ENCODE peak calls at places on chromosomes 2 and 18, in nine cellular contexts. One of them, this sample, is unnamed.

GRCh38 chr2:145685323-145686050 is 1165.6 kb upstream of the ZEB2 start:
- DNase-seq in HTR-8/SVneo: no peak
- DNase-seq in CD8-positive, alpha-beta memory T cell: no peak
- DNase-seq in activated CD4-positive, alpha-beta memory T cell treated with anti-CD3 and anti-CD28 coated beads for 36 hours: no peak
- DNase-seq in spleen: no peak
- DNase-seq in activated CD8-positive, alpha-beta memory T cell treated with anti-CD3 and anti-CD28 coated beads for 1 hour: no peak
- DNase-seq in psoas muscle: no peak
- DNase-seq in substantia nigra: no peak
- DNase-seq in NCI-H2081: no peak
- DNase-seq in this sample: no peak

GRCh38 chr2:21754164-21754788 is 630.5 kb downstream of the TDRD15 start:
- DNase-seq in HTR-8/SVneo: peak
- DNase-seq in CD8-positive, alpha-beta memory T cell: no peak
- DNase-seq in activated CD4-positive, alpha-beta memory T cell treated with anti-CD3 and anti-CD28 coated beads for 36 hours: no peak
- DNase-seq in spleen: no peak
- DNase-seq in activated CD8-positive, alpha-beta memory T cell treated with anti-CD3 and anti-CD28 coated beads for 1 hour: no peak
- DNase-seq in psoas muscle: no peak
- DNase-seq in substantia nigra: no peak
- DNase-seq in NCI-H2081: peak
- DNase-seq in this sample: no peak

GRCh38 chr2:10868465-10869314 is 43.0 kb upstream of the KCNF1 start:
- DNase-seq in HTR-8/SVneo: peak
- DNase-seq in CD8-positive, alpha-beta memory T cell: no peak
- DNase-seq in activated CD4-positive, alpha-beta memory T cell treated with anti-CD3 and anti-CD28 coated beads for 36 hours: no peak
- DNase-seq in spleen: no peak
- DNase-seq in activated CD8-positive, alpha-beta memory T cell treated with anti-CD3 and anti-CD28 coated beads for 1 hour: no peak
- DNase-seq in psoas muscle: peak
- DNase-seq in substantia nigra: no peak
- DNase-seq in NCI-H2081: no peak
- DNase-seq in this sample: no peak

GRCh38 chr2:191857406-191857805 is 10.5 kb upstream of the CAVIN2 start:
- DNase-seq in HTR-8/SVneo: no peak
- DNase-seq in CD8-positive, alpha-beta memory T cell: no peak
- DNase-seq in activated CD4-positive, alpha-beta memory T cell treated with anti-CD3 and anti-CD28 coated beads for 36 hours: no peak
- DNase-seq in spleen: no peak
- DNase-seq in activated CD8-positive, alpha-beta memory T cell treated with anti-CD3 and anti-CD28 coated beads for 1 hour: no peak
- DNase-seq in psoas muscle: no peak
- DNase-seq in substantia nigra: no peak
- DNase-seq in NCI-H2081: no peak
- DNase-seq in this sample: no peak

GRCh38 chr2:14927021-14927564 is 294.6 kb downstream of the LRATD1 start:
- DNase-seq in HTR-8/SVneo: no peak
- DNase-seq in CD8-positive, alpha-beta memory T cell: no peak
- DNase-seq in activated CD4-positive, alpha-beta memory T cell treated with anti-CD3 and anti-CD28 coated beads for 36 hours: no peak
- DNase-seq in spleen: no peak
- DNase-seq in activated CD8-positive, alpha-beta memory T cell treated with anti-CD3 and anti-CD28 coated beads for 1 hour: no peak
- DNase-seq in psoas muscle: no peak
- DNase-seq in substantia nigra: no peak
- DNase-seq in NCI-H2081: no peak
- DNase-seq in this sample: no peak

GRCh38 chr2:162184796-162185195 is 32.7 kb upstream of the GCG start:
- DNase-seq in HTR-8/SVneo: no peak
- DNase-seq in CD8-positive, alpha-beta memory T cell: no peak
- DNase-seq in activated CD4-positive, alpha-beta memory T cell treated with anti-CD3 and anti-CD28 coated beads for 36 hours: no peak
- DNase-seq in spleen: no peak
- DNase-seq in activated CD8-positive, alpha-beta memory T cell treated with anti-CD3 and anti-CD28 coated beads for 1 hour: no peak
- DNase-seq in psoas muscle: no peak
- DNase-seq in substantia nigra: no peak
- DNase-seq in NCI-H2081: no peak
- DNase-seq in this sample: no peak

GRCh38 chr2:224312741-224313140 is 89.2 kb downstream of the FAM124B start:
- DNase-seq in HTR-8/SVneo: no peak
- DNase-seq in CD8-positive, alpha-beta memory T cell: no peak
- DNase-seq in activated CD4-positive, alpha-beta memory T cell treated with anti-CD3 and anti-CD28 coated beads for 36 hours: no peak
- DNase-seq in spleen: no peak
- DNase-seq in activated CD8-positive, alpha-beta memory T cell treated with anti-CD3 and anti-CD28 coated beads for 1 hour: no peak
- DNase-seq in psoas muscle: no peak
- DNase-seq in substantia nigra: no peak
- DNase-seq in NCI-H2081: no peak
- DNase-seq in this sample: no peak

GRCh38 chr2:186688813-186689212 is 5.0 kb upstream of the FAM171B start:
- DNase-seq in HTR-8/SVneo: no peak
- DNase-seq in CD8-positive, alpha-beta memory T cell: no peak
- DNase-seq in activated CD4-positive, alpha-beta memory T cell treated with anti-CD3 and anti-CD28 coated beads for 36 hours: no peak
- DNase-seq in spleen: no peak
- DNase-seq in activated CD8-positive, alpha-beta memory T cell treated with anti-CD3 and anti-CD28 coated beads for 1 hour: no peak
- DNase-seq in psoas muscle: no peak
- DNase-seq in substantia nigra: no peak
- DNase-seq in NCI-H2081: no peak
- DNase-seq in this sample: no peak

GRCh38 chr2:216235462-216235861 is 126.3 kb downstream of the XRCC5 start:
- DNase-seq in HTR-8/SVneo: no peak
- DNase-seq in CD8-positive, alpha-beta memory T cell: no peak
- DNase-seq in activated CD4-positive, alpha-beta memory T cell treated with anti-CD3 and anti-CD28 coated beads for 36 hours: no peak
- DNase-seq in spleen: peak
- DNase-seq in activated CD8-positive, alpha-beta memory T cell treated with anti-CD3 and anti-CD28 coated beads for 1 hour: no peak
- DNase-seq in psoas muscle: no peak
- DNase-seq in substantia nigra: no peak
- DNase-seq in NCI-H2081: no peak
- DNase-seq in this sample: no peak

GRCh38 chr2:36408198-36408703 is 52.7 kb downstream of the CRIM1 start:
- DNase-seq in HTR-8/SVneo: no peak
- DNase-seq in CD8-positive, alpha-beta memory T cell: no peak
- DNase-seq in activated CD4-positive, alpha-beta memory T cell treated with anti-CD3 and anti-CD28 coated beads for 36 hours: no peak
- DNase-seq in spleen: peak
- DNase-seq in activated CD8-positive, alpha-beta memory T cell treated with anti-CD3 and anti-CD28 coated beads for 1 hour: no peak
- DNase-seq in psoas muscle: peak
- DNase-seq in substantia nigra: no peak
- DNase-seq in NCI-H2081: no peak
- DNase-seq in this sample: peak

GRCh38 chr2:118613742-118614141 is 233.7 kb downstream of the EN1 start:
- DNase-seq in HTR-8/SVneo: no peak
- DNase-seq in CD8-positive, alpha-beta memory T cell: no peak
- DNase-seq in activated CD4-positive, alpha-beta memory T cell treated with anti-CD3 and anti-CD28 coated beads for 36 hours: no peak
- DNase-seq in spleen: no peak
- DNase-seq in activated CD8-positive, alpha-beta memory T cell treated with anti-CD3 and anti-CD28 coated beads for 1 hour: no peak
- DNase-seq in psoas muscle: no peak
- DNase-seq in substantia nigra: no peak
- DNase-seq in NCI-H2081: no peak
- DNase-seq in this sample: no peak

GRCh38 chr2:209525834-209526281 is 102.0 kb downstream of the MAP2 start:
- DNase-seq in HTR-8/SVneo: peak
- DNase-seq in CD8-positive, alpha-beta memory T cell: no peak
- DNase-seq in activated CD4-positive, alpha-beta memory T cell treated with anti-CD3 and anti-CD28 coated beads for 36 hours: no peak
- DNase-seq in spleen: no peak
- DNase-seq in activated CD8-positive, alpha-beta memory T cell treated with anti-CD3 and anti-CD28 coated beads for 1 hour: no peak
- DNase-seq in psoas muscle: no peak
- DNase-seq in substantia nigra: no peak
- DNase-seq in NCI-H2081: no peak
- DNase-seq in this sample: peak

GRCh38 chr2:118843492-118844132 is 3.8 kb downstream of the EN1 start:
- DNase-seq in HTR-8/SVneo: no peak
- DNase-seq in CD8-positive, alpha-beta memory T cell: no peak
- DNase-seq in activated CD4-positive, alpha-beta memory T cell treated with anti-CD3 and anti-CD28 coated beads for 36 hours: no peak
- DNase-seq in spleen: peak
- DNase-seq in activated CD8-positive, alpha-beta memory T cell treated with anti-CD3 and anti-CD28 coated beads for 1 hour: no peak
- DNase-seq in psoas muscle: no peak
- DNase-seq in substantia nigra: no peak
- DNase-seq in NCI-H2081: no peak
- DNase-seq in this sample: no peak

GRCh38 chr2:40304340-40304739 is 147.6 kb downstream of the SLC8A1 start:
- DNase-seq in HTR-8/SVneo: no peak
- DNase-seq in CD8-positive, alpha-beta memory T cell: no peak
- DNase-seq in activated CD4-positive, alpha-beta memory T cell treated with anti-CD3 and anti-CD28 coated beads for 36 hours: no peak
- DNase-seq in spleen: peak
- DNase-seq in activated CD8-positive, alpha-beta memory T cell treated with anti-CD3 and anti-CD28 coated beads for 1 hour: no peak
- DNase-seq in psoas muscle: peak
- DNase-seq in substantia nigra: no peak
- DNase-seq in NCI-H2081: no peak
- DNase-seq in this sample: no peak

GRCh38 chr2:239148495-239149200 is 252.2 kb downstream of the HDAC4 start:
- DNase-seq in HTR-8/SVneo: no peak
- DNase-seq in CD8-positive, alpha-beta memory T cell: no peak
- DNase-seq in activated CD4-positive, alpha-beta memory T cell treated with anti-CD3 and anti-CD28 coated beads for 36 hours: no peak
- DNase-seq in spleen: peak
- DNase-seq in activated CD8-positive, alpha-beta memory T cell treated with anti-CD3 and anti-CD28 coated beads for 1 hour: no peak
- DNase-seq in psoas muscle: peak
- DNase-seq in substantia nigra: no peak
- DNase-seq in NCI-H2081: no peak
- DNase-seq in this sample: no peak

GRCh38 chr18:69647695-69648094 is 247.0 kb downstream of the DOK6 start:
- DNase-seq in HTR-8/SVneo: no peak
- DNase-seq in CD8-positive, alpha-beta memory T cell: no peak
- DNase-seq in activated CD4-positive, alpha-beta memory T cell treated with anti-CD3 and anti-CD28 coated beads for 36 hours: no peak
- DNase-seq in spleen: no peak
- DNase-seq in activated CD8-positive, alpha-beta memory T cell treated with anti-CD3 and anti-CD28 coated beads for 1 hour: no peak
- DNase-seq in psoas muscle: no peak
- DNase-seq in substantia nigra: no peak
- DNase-seq in NCI-H2081: no peak
- DNase-seq in this sample: no peak

GRCh38 chr18:23189768-23190661 is 54.7 kb downstream of the CABLES1 start:
- DNase-seq in HTR-8/SVneo: no peak
- DNase-seq in CD8-positive, alpha-beta memory T cell: no peak
- DNase-seq in activated CD4-positive, alpha-beta memory T cell treated with anti-CD3 and anti-CD28 coated beads for 36 hours: no peak
- DNase-seq in spleen: peak
- DNase-seq in activated CD8-positive, alpha-beta memory T cell treated with anti-CD3 and anti-CD28 coated beads for 1 hour: no peak
- DNase-seq in psoas muscle: no peak
- DNase-seq in substantia nigra: peak
- DNase-seq in NCI-H2081: no peak
- DNase-seq in this sample: no peak

This sample was measured in kidney epithelial cell.